ENCODE peak calls at places on chromosomes 13 and 19, in six cellular contexts. H is kidney epithelial cell, B is fibroblast of pulmonary artery, R is hepatocyte, D is heart right ventricle, C is transverse colon. V is an unnamed sample.

GRCh38 chr13:113666324-113666660 is 727 bp upstream of the GRK1 start:
- DNase-seq in H (no peak), B (no peak), R (no peak), D (no peak), C (peak), V (no peak)

GRCh38 chr13:33260168-33261098 is 25.1 kb downstream of the STARD13 start:
- DNase-seq in H (no peak), B (peak), R (peak), D (no peak), C (no peak), V (no peak)

GRCh38 chr13:48559638-48560320 is 26.9 kb upstream of the RCBTB2 start:
- DNase-seq in H (no peak), B (peak), R (no peak), D (no peak), C (no peak), V (no peak)

GRCh38 chr19:43934055-43934984 is 762 bp downstream of the ZNF45 start:
- DNase-seq in H (no peak), B (no peak), R (peak), D (no peak), C (no peak), V (no peak)

GRCh38 chr19:7665076-7665475 is 3.8 kb upstream of the RETN start:
- DNase-seq in H (no peak), B (peak), R (no peak), D (no peak), C (no peak), V (peak)

GRCh38 chr19:58228584-58229254 is at the start of gene ZNF544:
- DNase-seq in H (peak), B (peak), R (peak), D (peak), C (peak), V (peak)

GRCh38 chr13:100381595-100382224 is 206.9 kb downstream of the GGACT start:
- DNase-seq in H (no peak), B (no peak), R (no peak), D (no peak), C (no peak), V (no peak)

GRCh38 chr13:51643114-51643881 is 59.0 kb downstream of the WDFY2 start:
- DNase-seq in H (peak), B (peak), R (no peak), D (no peak), C (no peak), V (no peak)

GRCh38 chr13:70905035-70905434 is 796.8 kb upstream of the KLHL1 start:
- DNase-seq in H (no peak), B (peak), R (no peak), D (no peak), C (no peak), V (no peak)

GRCh38 chr19:5974721-5975387 is 3.1 kb downstream of the RANBP3 start:
- DNase-seq in H (no peak), B (no peak), R (peak), D (no peak), C (no peak), V (no peak)

GRCh38 chr19:30564551-30565011 is 192.4 kb downstream of the ZNF536 start:
- DNase-seq in H (no peak), B (no peak), R (no peak), D (no peak), C (no peak), V (no peak)

GRCh38 chr13:95426631-95427030 is 125.4 kb upstream of the ABCC4 start:
- DNase-seq in H (no peak), B (no peak), R (no peak), D (no peak), C (no peak), V (no peak)

GRCh38 chr13:26476111-26476743 is 81.3 kb upstream of the WASF3 start:
- DNase-seq in H (no peak), B (peak), R (peak), D (no peak), C (no peak), V (no peak)

GRCh38 chr19:13764101-13764807 is at the start of gene MRI1:
- DNase-seq in H (no peak), B (peak), R (peak), D (peak), C (peak), V (no peak)

GRCh38 chr13:69109891-69110525 is 997.6 kb upstream of the ATXN8OS start:
- DNase-seq in H (no peak), B (no peak), R (peak), D (no peak), C (no peak), V (no peak)

GRCh38 chr13:31409678-31410356 is 210.0 kb downstream of the B3GLCT start:
- DNase-seq in H (no peak), B (peak), R (peak), D (no peak), C (no peak), V (no peak)
- TF ChIP-seq CTCF in H (peak), B (peak), R (peak), D (no peak), C (no peak), V (peak)

GRCh38 chr13:109611912-109612691 is 174.3 kb downstream of the IRS2 start:
- DNase-seq in H (no peak), B (no peak), R (no peak), D (no peak), C (no peak), V (no peak)

GRCh38 chr13:109606404-109607028 is 179.9 kb downstream of the IRS2 start:
- DNase-seq in H (no peak), B (no peak), R (no peak), D (no peak), C (no peak), V (no peak)

GRCh38 chr13:109608503-109608902 is 177.9 kb downstream of the IRS2 start:
- DNase-seq in H (no peak), B (no peak), R (no peak), D (no peak), C (no peak), V (no peak)

GRCh38 chr13:109608032-109608431 is 178.4 kb downstream of the IRS2 start:
- DNase-seq in H (no peak), B (no peak), R (no peak), D (no peak), C (no peak), V (no peak)

DNA sequence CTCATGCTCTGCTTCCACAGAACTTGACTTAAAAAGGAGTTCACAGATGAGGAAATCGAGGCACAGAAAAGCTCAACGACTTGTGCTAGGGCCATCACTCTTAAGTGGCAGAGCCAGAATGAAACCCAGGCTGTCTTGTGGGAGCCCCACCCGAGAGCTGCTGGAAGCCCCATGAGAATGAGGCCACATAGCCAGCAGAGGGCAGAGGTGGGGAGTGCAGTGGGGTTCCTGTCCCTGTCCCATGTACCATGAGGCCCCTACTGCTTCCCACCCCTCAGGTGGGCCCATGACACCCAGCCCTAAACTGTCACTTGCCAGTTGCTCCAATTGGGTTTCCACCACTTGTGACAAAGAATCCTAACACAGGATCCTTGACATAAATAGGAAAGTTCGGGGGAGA is 175.9 kb downstream of the IRS2 start:
- DNase-seq in H (no peak), B (peak), R (peak), D (peak), C (peak), V (no peak)
- TF ChIP-seq CTCF in H (peak), B (peak), R (peak), D (peak), C (peak), V (peak)

DNA sequence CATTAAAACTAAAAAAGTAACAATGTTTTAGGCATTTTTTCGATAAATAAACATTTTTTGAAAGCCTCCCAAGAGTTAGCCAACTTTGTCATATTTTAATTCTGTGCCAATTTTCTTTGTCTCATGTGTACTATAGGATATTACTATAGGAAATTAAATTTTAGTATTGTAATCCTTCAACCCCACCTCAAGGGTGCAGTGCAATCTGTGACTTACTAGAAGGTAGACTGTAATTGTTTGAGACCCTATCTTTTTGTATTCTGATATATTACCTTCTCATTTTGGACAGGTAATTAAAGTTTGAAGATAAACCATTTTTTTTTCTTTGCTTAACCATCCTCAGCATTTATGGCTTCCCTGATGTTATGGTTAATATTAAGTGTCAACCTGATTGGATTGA is 457.8 kb downstream of the PCDH20 start:
- DNase-seq in H (no peak), B (no peak), R (no peak), D (no peak), C (no peak), V (no peak)
- TF ChIP-seq CTCF in H (no peak), B (no peak), R (no peak), D (no peak), C (no peak), V (no peak)

DNA sequence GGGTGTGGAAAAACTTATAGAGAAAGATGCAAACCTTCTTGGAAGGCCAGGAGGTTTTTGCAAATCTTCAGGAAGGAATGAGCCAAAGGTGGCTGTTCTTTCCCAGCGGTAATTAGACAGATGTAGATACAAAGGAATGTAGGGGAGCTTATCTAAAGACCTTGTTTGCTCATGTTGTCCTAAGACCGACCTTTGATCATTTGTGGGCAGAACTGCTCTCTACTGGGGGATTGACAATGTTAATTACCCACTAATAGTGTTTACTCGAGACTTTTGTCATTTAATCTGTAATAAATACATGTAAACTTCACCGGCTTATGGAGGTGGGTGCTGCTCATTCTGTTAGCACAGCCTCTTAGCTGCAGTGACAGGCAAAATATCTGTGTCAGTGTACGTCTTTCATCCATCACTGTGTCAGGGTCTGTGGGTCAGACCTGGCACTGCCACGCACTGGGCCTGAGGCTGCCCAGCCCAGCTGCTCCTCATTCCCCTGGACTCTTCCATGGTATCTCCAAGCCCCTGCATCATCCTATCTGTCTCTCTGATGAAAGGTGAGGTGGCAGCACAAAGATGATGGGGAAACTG is 68.3 kb downstream of the ZNF431 start:
- DNase-seq in H (no peak), B (no peak), R (peak), D (no peak), C (no peak), V (no peak)
- TF ChIP-seq CTCF in H (no peak), B (no peak), R (no peak), D (no peak), C (no peak), V (no peak)

GRCh38 chr19:10538204-10538603 is 5.5 kb upstream of the ATG4D start:
- DNase-seq in H (no peak), B (no peak), R (no peak), D (no peak), C (no peak), V (no peak)
- TF ChIP-seq CTCF in H (no peak), B (no peak), R (no peak), D (no peak), C (no peak), V (no peak)

GRCh38 chr19:18470153-18470552 is 32.2 kb upstream of the ISYNA1 start:
- DNase-seq in H (no peak), B (no peak), R (peak), D (peak), C (no peak), V (no peak)
- TF ChIP-seq CTCF in H (peak), B (peak), R (peak), D (peak), C (no peak), V (peak)

GRCh38 chr13:77810430-77810829 is 108.2 kb downstream of the EDNRB start:
- DNase-seq in H (no peak), B (peak), R (no peak), D (no peak), C (no peak), V (no peak)
- TF ChIP-seq CTCF in H (peak), B (peak), R (peak), D (peak), C (no peak), V (peak)

V was measured in AG09319.